ENCODE peak calls at places on chromosomes 16 and 17, in seven cellular contexts. One of them, this sample, is unnamed.
A peak's percentile ranks its signal among the peaks of the same experiment; 100 is the strongest.

GRCh38 chr17:80132906-80133625 is 13.9 kb downstream of the EIF4A3 start:
- DNase-seq in trophoblast cell: no peak
- DNase-seq in IMR-90: no peak
- DNase-seq in mesendoderm: no peak
- DNase-seq in H9: no peak
- DNase-seq in H1: no peak
- DNase-seq in neuronal stem cell: no peak
- DNase-seq in this sample: no peak

GRCh38 chr17:63277629-63278028 is 168.5 kb downstream of the CYB561 start:
- DNase-seq in mesendoderm: no peak
- DNase-seq in neuronal stem cell: no peak
- DNase-seq in trophoblast cell: no peak
- DNase-seq in H9: no peak
- DNase-seq in IMR-90: no peak
- DNase-seq in H1: no peak
- DNase-seq in this sample: no peak

GRCh38 chr17:72603346-72604242 is 482.8 kb downstream of the SOX9 start:
- DNase-seq in H9: no peak
- DNase-seq in trophoblast cell: no peak
- DNase-seq in mesendoderm: no peak
- DNase-seq in H1: no peak
- DNase-seq in IMR-90: peak; percentile 87
- DNase-seq in neuronal stem cell: no peak
- DNase-seq in this sample: no peak

GRCh38 chr17:9368631-9369030 is 207.0 kb downstream of the STX8 start:
- DNase-seq in mesendoderm: no peak
- DNase-seq in H9: no peak
- DNase-seq in trophoblast cell: no peak
- DNase-seq in neuronal stem cell: no peak
- DNase-seq in H1: no peak
- DNase-seq in IMR-90: peak; percentile 5
- DNase-seq in this sample: no peak

GRCh38 chr16:9128346-9129342 is 37.2 kb downstream of the HAPSTR1 start:
- DNase-seq in mesendoderm: no peak
- DNase-seq in IMR-90: no peak
- DNase-seq in H9: no peak
- DNase-seq in neuronal stem cell: no peak
- DNase-seq in H1: no peak
- DNase-seq in trophoblast cell: no peak
- DNase-seq in this sample: no peak

GRCh38 chr17:2723505-2723996 is 12.0 kb upstream of the CLUH start:
- DNase-seq in mesendoderm: peak; percentile 97
- DNase-seq in H9: peak; percentile 92
- DNase-seq in neuronal stem cell: no peak
- DNase-seq in IMR-90: no peak
- DNase-seq in trophoblast cell: peak; percentile 35
- DNase-seq in H1: peak; percentile 38
- DNase-seq in this sample: no peak

GRCh38 chr17:49567104-49567521 is 8.6 kb upstream of the NXPH3 start:
- DNase-seq in mesendoderm: no peak
- DNase-seq in neuronal stem cell: no peak
- DNase-seq in IMR-90: no peak
- DNase-seq in H1: no peak
- DNase-seq in trophoblast cell: no peak
- DNase-seq in H9: no peak
- DNase-seq in this sample: no peak

GRCh38 chr17:64411999-64412771 is 21.5 kb upstream of the PECAM1 start:
- DNase-seq in mesendoderm: peak; percentile 94
- DNase-seq in H9: peak; percentile 84
- DNase-seq in neuronal stem cell: peak; percentile 53
- DNase-seq in H1: peak; percentile 59
- DNase-seq in IMR-90: no peak
- DNase-seq in trophoblast cell: no peak
- DNase-seq in this sample: peak; percentile 58

GRCh38 chr16:54171855-54172537 is 114.6 kb downstream of the IRX3 start:
- DNase-seq in mesendoderm: peak; percentile 9
- DNase-seq in IMR-90: peak; percentile 65
- DNase-seq in neuronal stem cell: no peak
- DNase-seq in H9: no peak
- DNase-seq in trophoblast cell: peak; percentile 89
- DNase-seq in H1: no peak
- DNase-seq in this sample: peak; percentile 11

GRCh38 chr16:84699147-84699711 is 571 bp upstream of the USP10 start:
- DNase-seq in mesendoderm: no peak
- DNase-seq in H1: no peak
- DNase-seq in H9: no peak
- DNase-seq in neuronal stem cell: no peak
- DNase-seq in IMR-90: no peak
- DNase-seq in trophoblast cell: no peak
- DNase-seq in this sample: no peak

GRCh38 chr16:21156767-21157467 is 1.6 kb upstream of the LDAF1 start:
- DNase-seq in neuronal stem cell: peak; percentile 59
- DNase-seq in trophoblast cell: peak; percentile 27
- DNase-seq in H9: peak; percentile 63
- DNase-seq in H1: no peak
- DNase-seq in IMR-90: peak; percentile 83
- DNase-seq in mesendoderm: peak; percentile 89
- DNase-seq in this sample: peak; percentile 83

GRCh38 chr17:75153854-75154194 is 488 bp downstream of the JPT1 start:
- DNase-seq in IMR-90: no peak
- DNase-seq in trophoblast cell: no peak
- DNase-seq in H1: no peak
- DNase-seq in mesendoderm: no peak
- DNase-seq in H9: no peak
- DNase-seq in neuronal stem cell: no peak
- DNase-seq in this sample: peak; percentile 43

GRCh38 chr16:67445913-67446907 is 15.3 kb downstream of the HSD11B2 start:
- DNase-seq in trophoblast cell: no peak
- DNase-seq in mesendoderm: no peak
- DNase-seq in H9: no peak
- DNase-seq in H1: no peak
- DNase-seq in neuronal stem cell: no peak
- DNase-seq in IMR-90: no peak
- DNase-seq in this sample: no peak

GRCh38 chr16:2040450-2041105 is 7.1 kb downstream of the NTHL1 start:
- DNase-seq in mesendoderm: no peak
- DNase-seq in H9: no peak
- DNase-seq in IMR-90: no peak
- DNase-seq in H1: no peak
- DNase-seq in trophoblast cell: no peak
- DNase-seq in neuronal stem cell: no peak
- DNase-seq in this sample: no peak

GRCh38 chr16:85924675-85925074 is 25.7 kb downstream of the IRF8 start:
- DNase-seq in trophoblast cell: peak; percentile 91
- DNase-seq in H9: no peak
- DNase-seq in IMR-90: no peak
- DNase-seq in neuronal stem cell: no peak
- DNase-seq in mesendoderm: no peak
- DNase-seq in H1: no peak
- DNase-seq in this sample: peak; percentile 89

GRCh38 chr17:57545836-57546305 is 199.2 kb downstream of the CCDC182 start:
- DNase-seq in H9: no peak
- DNase-seq in IMR-90: no peak
- DNase-seq in mesendoderm: no peak
- DNase-seq in trophoblast cell: no peak
- DNase-seq in H1: no peak
- DNase-seq in neuronal stem cell: no peak
- DNase-seq in this sample: no peak

GRCh38 chr16:2473999-2474876 is 689 bp upstream of the TBC1D24 start:
- DNase-seq in H9: peak; percentile 64
- DNase-seq in neuronal stem cell: no peak
- DNase-seq in IMR-90: peak; percentile 27
- DNase-seq in trophoblast cell: peak; percentile 41
- DNase-seq in mesendoderm: no peak
- DNase-seq in H1: no peak
- DNase-seq in this sample: peak; percentile 54

GRCh38 chr17:230371-230770 is 48.9 kb upstream of the DOC2B start:
- DNase-seq in trophoblast cell: no peak
- DNase-seq in mesendoderm: no peak
- DNase-seq in neuronal stem cell: no peak
- DNase-seq in H1: no peak
- DNase-seq in IMR-90: no peak
- DNase-seq in H9: no peak
- DNase-seq in this sample: no peak

GRCh38 chr16:27221576-27222498 is 18.5 kb downstream of the KDM8 start:
- DNase-seq in trophoblast cell: no peak
- DNase-seq in H1: no peak
- DNase-seq in IMR-90: peak; percentile 76
- DNase-seq in H9: no peak
- DNase-seq in neuronal stem cell: no peak
- DNase-seq in mesendoderm: no peak
- DNase-seq in this sample: peak; percentile 71

GRCh38 chr17:29933379-29933778 is 3.4 kb upstream of the SSH2 start:
- DNase-seq in IMR-90: peak; percentile 43
- DNase-seq in neuronal stem cell: no peak
- DNase-seq in H9: peak; percentile 40
- DNase-seq in H1: no peak
- DNase-seq in trophoblast cell: peak; percentile 14
- DNase-seq in mesendoderm: peak; percentile 81
- DNase-seq in this sample: peak; percentile 35

GRCh38 chr17:73030501-73030911 is 62.0 kb downstream of the SLC39A11 start:
- DNase-seq in IMR-90: peak; percentile 24
- DNase-seq in trophoblast cell: no peak
- DNase-seq in mesendoderm: no peak
- DNase-seq in H9: no peak
- DNase-seq in H1: no peak
- DNase-seq in neuronal stem cell: no peak
- DNase-seq in this sample: no peak

DNA sequence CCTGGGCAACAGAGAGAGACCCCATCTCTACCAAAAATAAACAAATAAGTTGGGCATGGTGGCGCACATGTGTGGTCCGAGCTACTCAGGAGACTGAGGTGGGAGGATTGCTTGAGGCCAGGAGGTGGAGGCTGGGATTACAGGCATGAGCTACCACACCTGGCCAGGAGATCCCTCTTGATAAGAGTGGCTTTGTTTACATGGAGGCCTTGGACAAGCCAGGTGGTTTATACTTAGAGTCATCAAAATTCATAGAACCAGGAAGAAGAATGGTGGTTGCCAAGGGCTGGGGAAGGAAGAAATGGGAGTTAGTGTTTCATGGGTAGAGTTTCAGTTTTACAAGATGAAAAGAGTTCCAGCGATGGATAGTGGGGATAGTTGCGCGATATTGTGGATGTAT is 8.8 kb upstream of the ZFP1 start:
- DNase-seq in trophoblast cell: peak; percentile 12
- DNase-seq in neuronal stem cell: no peak
- DNase-seq in H9: no peak
- DNase-seq in H1: no peak
- DNase-seq in mesendoderm: no peak
- DNase-seq in IMR-90: no peak
- DNase-seq in this sample: no peak
- H3K4ac ChIP-seq in trophoblast cell: no peak overlapping the region
- H3K4ac ChIP-seq in neuronal stem cell: no peak overlapping the region
- H3K4ac ChIP-seq in H9: no peak overlapping the region
- H3K4ac ChIP-seq in H1: no peak overlapping the region
- H3K4ac ChIP-seq in mesendoderm: no peak overlapping the region
- H3K4ac ChIP-seq in IMR-90: no peak overlapping the region
- H3K4ac ChIP-seq in this sample: no peak overlapping the region

DNA sequence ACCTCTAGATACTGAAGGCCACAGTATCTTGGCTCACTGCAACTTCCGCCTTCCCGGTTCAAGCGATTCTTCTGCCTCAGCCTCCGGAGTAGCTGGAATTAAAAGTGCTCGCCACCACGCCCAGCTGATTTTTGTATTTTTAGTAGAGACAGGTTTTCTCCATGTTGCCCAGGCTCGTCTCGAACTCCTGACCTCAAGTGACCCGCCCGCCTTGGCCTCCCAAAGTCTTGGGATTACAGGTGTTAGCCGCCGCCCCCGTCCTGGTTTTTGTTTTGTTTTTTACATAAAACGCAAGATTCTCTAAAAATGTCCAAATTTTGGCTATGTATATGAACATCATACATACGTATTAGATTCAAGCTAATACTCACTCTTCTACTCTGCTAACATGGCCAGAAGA is 2.0 kb upstream of the GGNBP2 start:
- DNase-seq in H9: no peak
- DNase-seq in trophoblast cell: no peak
- DNase-seq in neuronal stem cell: no peak
- DNase-seq in H1: no peak
- DNase-seq in IMR-90: no peak
- DNase-seq in mesendoderm: no peak
- DNase-seq in this sample: no peak
- H3K4me2 ChIP-seq in H9: no peak overlapping the region
- H3K4me2 ChIP-seq in trophoblast cell: no peak overlapping the region
- H3K4me2 ChIP-seq in neuronal stem cell: no peak overlapping the region
- H3K4me2 ChIP-seq in H1: no peak overlapping the region
- H3K4me2 ChIP-seq in IMR-90: no peak overlapping the region
- H3K4me2 ChIP-seq in mesendoderm: no peak overlapping the region
- H3K4me2 ChIP-seq in this sample: no peak overlapping the region

DNA sequence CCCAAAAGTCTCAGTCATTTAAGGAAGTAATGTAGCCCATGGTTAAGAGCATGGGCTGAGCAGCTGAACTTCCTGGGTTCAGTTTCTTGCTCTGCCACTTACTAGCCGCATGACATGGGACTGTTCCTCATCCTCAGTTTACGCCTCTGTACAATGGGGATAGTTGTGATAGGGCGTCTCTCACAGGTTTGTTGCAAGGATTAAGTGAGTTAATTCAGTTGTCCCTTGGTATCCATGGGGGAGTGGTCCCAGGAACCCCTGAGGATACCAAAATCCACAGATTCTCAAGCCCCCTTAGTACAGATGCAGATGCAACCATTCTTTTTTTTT is 76.8 kb downstream of the KSR1 start:
- DNase-seq in IMR-90: no peak
- DNase-seq in H9: no peak
- DNase-seq in trophoblast cell: no peak
- DNase-seq in H1: no peak
- DNase-seq in mesendoderm: no peak
- DNase-seq in neuronal stem cell: no peak
- DNase-seq in this sample: no peak
- H3K4ac ChIP-seq in IMR-90: peak overlapping the region; percentile 98
- H3K4ac ChIP-seq in H9: no peak overlapping the region
- H3K4ac ChIP-seq in trophoblast cell: no peak overlapping the region
- H3K4ac ChIP-seq in H1: no peak overlapping the region
- H3K4ac ChIP-seq in mesendoderm: no peak overlapping the region
- H3K4ac ChIP-seq in neuronal stem cell: no peak overlapping the region
- H3K4ac ChIP-seq in this sample: no peak overlapping the region

GRCh38 chr16:11088432-11088794 is 144.0 kb downstream of the CLEC16A start:
- DNase-seq in trophoblast cell: no peak
- DNase-seq in H1: no peak
- DNase-seq in IMR-90: no peak
- DNase-seq in H9: no peak
- DNase-seq in neuronal stem cell: no peak
- DNase-seq in mesendoderm: no peak
- DNase-seq in this sample: no peak

GRCh38 chr16:11090947-11091785 is 146.8 kb downstream of the CLEC16A start:
- DNase-seq in mesendoderm: no peak
- DNase-seq in neuronal stem cell: no peak
- DNase-seq in H9: no peak
- DNase-seq in trophoblast cell: no peak
- DNase-seq in IMR-90: no peak
- DNase-seq in H1: no peak
- DNase-seq in this sample: no peak

GRCh38 chr16:11089504-11090124 is 145.2 kb downstream of the CLEC16A start:
- DNase-seq in H9: no peak
- DNase-seq in H1: no peak
- DNase-seq in trophoblast cell: no peak
- DNase-seq in mesendoderm: no peak
- DNase-seq in neuronal stem cell: no peak
- DNase-seq in IMR-90: peak; percentile 99
- DNase-seq in this sample: peak; percentile 98

GRCh38 chr16:11085025-11085485 is 140.7 kb downstream of the CLEC16A start:
- DNase-seq in trophoblast cell: no peak
- DNase-seq in mesendoderm: no peak
- DNase-seq in neuronal stem cell: no peak
- DNase-seq in IMR-90: peak; percentile 47
- DNase-seq in H1: no peak
- DNase-seq in H9: no peak
- DNase-seq in this sample: no peak

GRCh38 chr16:11087691-11088431 is 143.5 kb downstream of the CLEC16A start:
- DNase-seq in mesendoderm: peak; percentile 71
- DNase-seq in neuronal stem cell: no peak
- DNase-seq in H1: no peak
- DNase-seq in IMR-90: peak; percentile 57
- DNase-seq in H9: peak; percentile 52
- DNase-seq in trophoblast cell: no peak
- DNase-seq in this sample: peak; percentile 42
- H3K4me2 ChIP-seq in mesendoderm: no peak overlapping the region
- H3K4me2 ChIP-seq in neuronal stem cell: no peak overlapping the region
- H3K4me2 ChIP-seq in H1: no peak overlapping the region
- H3K4me2 ChIP-seq in IMR-90: no peak overlapping the region
- H3K4me2 ChIP-seq in H9: no peak overlapping the region
- H3K4me2 ChIP-seq in trophoblast cell: no peak overlapping the region
- H3K4me2 ChIP-seq in this sample: no peak overlapping the region

This sample was measured in mesenchymal stem cell.